ENCODE peak calls at places on chromosomes 2 and 18, in seven cellular contexts. Q is pulmonary artery endothelial cell, D is WTC11, M is H54, W is SW480, C is nucleus accumbens, K is ascending aorta. H is an unnamed sample.

GRCh38 chr2:111662039-111662740 is 221.8 kb downstream of the ANAPC1 start:
- DNase-seq in W (no peak), K (no peak), Q (no peak), D (no peak), M (peak), C (no peak), H (no peak)

GRCh38 chr2:57981369-57981768 is 65.2 kb upstream of the VRK2 start:
- DNase-seq in C (no peak), M (no peak), K (no peak), W (no peak), D (no peak), Q (no peak), H (no peak)

GRCh38 chr2:31214638-31214915 is 2.7 kb downstream of the CAPN14 start:
- DNase-seq in W (no peak), M (no peak), C (no peak), D (no peak), K (no peak), Q (no peak), H (no peak)

GRCh38 chr2:160464996-160465395 is 28.6 kb downstream of the RBMS1 start:
- DNase-seq in M (no peak), K (no peak), D (no peak), Q (no peak), C (no peak), W (no peak), H (no peak)

GRCh38 chr2:180573951-180574350 is 406.5 kb upstream of the UBE2E3 start:
- DNase-seq in C (no peak), W (peak), D (no peak), M (peak), Q (no peak), K (no peak), H (no peak)

GRCh38 chr18:64019922-64020756 is 50.3 kb downstream of the SERPINB8 start:
- DNase-seq in K (no peak), W (no peak), Q (no peak), C (no peak), M (no peak), D (no peak), H (no peak)

GRCh38 chr18:30970201-30970816 is 72.2 kb downstream of the DSC3 start:
- DNase-seq in C (no peak), M (no peak), Q (no peak), W (peak), K (no peak), D (no peak), H (peak)

GRCh38 chr2:159083601-159084000 is 115.2 kb downstream of the TANC1 start:
- DNase-seq in W (no peak), K (no peak), D (no peak), Q (no peak), M (no peak), C (no peak), H (no peak)

GRCh38 chr18:62374410-62374965 is 49.4 kb downstream of the TNFRSF11A start:
- DNase-seq in M (no peak), W (no peak), K (no peak), D (no peak), Q (no peak), C (no peak), H (no peak)